ENCODE peak calls at places on chromosome 2, in nine cellular contexts. B is colonic mucosa, T is lung, K is fibroblast of lung, F is astrocyte, H is AG09309, D is GM23338, W is psoas muscle, G is fibroblast of mammary gland. O is an unnamed sample.

GRCh38 chr2:45973426-45973825 is 322.0 kb downstream of the PRKCE start:
- DNase-seq in B (peak), T (no peak), K (no peak), F (no peak), H (no peak), D (no peak), W (no peak), G (no peak), O (no peak)

GRCh38 chr2:140696449-140696848 is 1434.4 kb downstream of the LRP1B start:
- DNase-seq in B (no peak), T (no peak), K (no peak), F (no peak), H (no peak), D (peak), W (no peak), G (no peak), O (peak)

GRCh38 chr2:29687121-29687520 is 234.3 kb downstream of the ALK start:
- DNase-seq in B (no peak), T (no peak), K (no peak), F (no peak), H (no peak), D (no peak), W (no peak), G (no peak), O (no peak)

GRCh38 chr2:6008186-6008585 is 316.0 kb downstream of the SOX11 start:
- DNase-seq in B (no peak), T (no peak), K (no peak), F (no peak), H (no peak), D (no peak), W (no peak), G (no peak), O (no peak)

GRCh38 chr2:147327636-147328035 is 517.2 kb upstream of the ACVR2A start:
- DNase-seq in B (no peak), T (no peak), K (no peak), F (no peak), H (no peak), D (no peak), W (no peak), G (peak), O (no peak)

GRCh38 chr2:48933824-48934223 is 178.3 kb upstream of the LHCGR start:
- DNase-seq in B (no peak), T (no peak), K (no peak), F (no peak), H (no peak), D (no peak), W (no peak), G (no peak), O (no peak)

GRCh38 chr2:1744446-1745170 is at the start of gene PXDN:
- DNase-seq in B (peak), T (peak), K (peak), F (peak), H (no peak), D (peak), W (peak), G (peak), O (peak)

GRCh38 chr2:201913197-201913596 is 106.9 kb downstream of the CDK15 start:
- DNase-seq in B (no peak), T (no peak), K (peak), F (no peak), H (no peak), D (no peak), W (no peak), G (no peak), O (no peak)

GRCh38 chr2:201234167-201235139 is 25.9 kb upstream of the CASP8 start:
- DNase-seq in B (no peak), T (no peak), K (no peak), F (peak), H (no peak), D (no peak), W (no peak), G (no peak), O (no peak)

GRCh38 chr2:62467100-62467474 is 38.9 kb downstream of the TMEM17 start:
- DNase-seq in B (no peak), T (no peak), K (no peak), F (no peak), H (no peak), D (no peak), W (no peak), G (no peak), O (peak)

GRCh38 chr2:197159681-197160211 is 150.8 kb downstream of the ANKRD44 start:
- DNase-seq in B (no peak), T (no peak), K (peak), F (peak), H (no peak), D (no peak), W (no peak), G (peak), O (peak)

GRCh38 chr2:22995576-22995975 is 389.4 kb upstream of the KLHL29 start:
- DNase-seq in B (no peak), T (no peak), K (no peak), F (no peak), H (no peak), D (no peak), W (no peak), G (no peak), O (no peak)

GRCh38 chr2:229133155-229133772 is 137.8 kb downstream of the PID1 start:
- DNase-seq in B (peak), T (no peak), K (peak), F (peak), H (no peak), D (peak), W (no peak), G (peak), O (peak)

GRCh38 chr2:172084734-172085459 is 410 bp upstream of the DLX1 start:
- DNase-seq in B (peak), T (peak), K (peak), F (peak), H (peak), D (peak), W (peak), G (peak), O (peak)

GRCh38 chr2:231926761-231927565 is 767 bp upstream of the NPPC start:
- DNase-seq in B (no peak), T (no peak), K (no peak), F (no peak), H (no peak), D (peak), W (no peak), G (no peak), O (peak)

GRCh38 chr2:214130115-214130514 is 280.7 kb upstream of the VWC2L start:
- DNase-seq in B (no peak), T (no peak), K (no peak), F (no peak), H (no peak), D (no peak), W (no peak), G (no peak), O (no peak)

GRCh38 chr2:7572460-7572859 is 655.2 kb downstream of the RNF144A start:
- DNase-seq in B (no peak), T (no peak), K (no peak), F (no peak), H (no peak), D (peak), W (no peak), G (no peak), O (no peak)

GRCh38 chr2:210544191-210544590 is 12.2 kb upstream of the CPS1 start:
- DNase-seq in B (no peak), T (no peak), K (no peak), F (no peak), H (no peak), D (no peak), W (no peak), G (no peak), O (peak)

GRCh38 chr2:179596018-179596417 is 265.4 kb downstream of the ZNF385B start:
- DNase-seq in B (no peak), T (no peak), K (peak), F (peak), H (peak), D (no peak), W (no peak), G (peak), O (peak)

GRCh38 chr2:111069722-111070121 is 51.0 kb upstream of the BCL2L11 start:
- DNase-seq in B (no peak), T (no peak), K (no peak), F (no peak), H (no peak), D (peak), W (no peak), G (no peak), O (no peak)
- TF ChIP-seq CTCF in B (no peak), T (no peak), K (no peak), F (no peak), H (no peak), D (peak), W (no peak), G (peak), O (peak)

GRCh38 chr2:225937625-225938024 is 538.1 kb downstream of the NYAP2 start:
- DNase-seq in B (no peak), T (no peak), K (peak), F (peak), H (no peak), D (no peak), W (no peak), G (peak), O (peak)

DNA sequence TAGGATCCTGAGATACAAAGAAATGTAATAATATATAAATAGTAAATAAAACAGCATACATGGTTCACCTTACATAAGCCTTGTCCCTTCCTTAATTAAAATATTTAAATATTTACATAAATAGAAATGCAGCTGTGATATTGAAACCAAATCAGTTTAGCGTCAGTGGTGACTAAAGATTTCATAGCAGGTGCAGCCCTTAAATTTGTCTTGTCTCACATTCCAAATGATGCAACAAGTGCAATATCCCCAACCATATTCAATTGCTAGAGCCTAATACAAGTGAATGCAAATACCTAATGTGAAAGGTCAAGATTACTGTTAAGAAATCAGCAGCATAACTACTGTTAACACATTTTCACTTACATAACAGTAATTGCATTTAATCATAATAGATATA is 539.5 kb downstream of the NYAP2 start:
- DNase-seq in B (no peak), T (no peak), K (no peak), F (no peak), H (no peak), D (no peak), W (no peak), G (no peak), O (no peak)
- H3K4me3 ChIP-seq in B (no peak), T (no peak), K (no peak), F (no peak), H (no peak), D (no peak), W (no peak), G (no peak), O (no peak)

GRCh38 chr2:43800894-43801293 is 27.1 kb downstream of the DYNC2LI1 start:
- DNase-seq in B (no peak), T (no peak), K (no peak), F (no peak), H (no peak), D (no peak), W (no peak), G (no peak), O (no peak)

GRCh38 chr2:43802135-43802534 is 28.3 kb downstream of the DYNC2LI1 start:
- DNase-seq in B (no peak), T (no peak), K (no peak), F (no peak), H (no peak), D (peak), W (no peak), G (no peak), O (peak)

GRCh38 chr2:43803113-43803512 is 29.3 kb downstream of the DYNC2LI1 start:
- DNase-seq in B (no peak), T (no peak), K (peak), F (no peak), H (no peak), D (no peak), W (no peak), G (peak), O (peak)

GRCh38 chr2:43796206-43796605 is 22.4 kb downstream of the DYNC2LI1 start:
- DNase-seq in B (no peak), T (no peak), K (no peak), F (no peak), H (no peak), D (no peak), W (no peak), G (no peak), O (no peak)

GRCh38 chr2:43798300-43798699 is 24.5 kb downstream of the DYNC2LI1 start:
- DNase-seq in B (no peak), T (no peak), K (no peak), F (no peak), H (no peak), D (peak), W (no peak), G (no peak), O (no peak)
- TF ChIP-seq CTCF in B (peak), T (no peak), K (no peak), F (no peak), H (no peak), D (peak), W (no peak), G (peak), O (peak)

DNA sequence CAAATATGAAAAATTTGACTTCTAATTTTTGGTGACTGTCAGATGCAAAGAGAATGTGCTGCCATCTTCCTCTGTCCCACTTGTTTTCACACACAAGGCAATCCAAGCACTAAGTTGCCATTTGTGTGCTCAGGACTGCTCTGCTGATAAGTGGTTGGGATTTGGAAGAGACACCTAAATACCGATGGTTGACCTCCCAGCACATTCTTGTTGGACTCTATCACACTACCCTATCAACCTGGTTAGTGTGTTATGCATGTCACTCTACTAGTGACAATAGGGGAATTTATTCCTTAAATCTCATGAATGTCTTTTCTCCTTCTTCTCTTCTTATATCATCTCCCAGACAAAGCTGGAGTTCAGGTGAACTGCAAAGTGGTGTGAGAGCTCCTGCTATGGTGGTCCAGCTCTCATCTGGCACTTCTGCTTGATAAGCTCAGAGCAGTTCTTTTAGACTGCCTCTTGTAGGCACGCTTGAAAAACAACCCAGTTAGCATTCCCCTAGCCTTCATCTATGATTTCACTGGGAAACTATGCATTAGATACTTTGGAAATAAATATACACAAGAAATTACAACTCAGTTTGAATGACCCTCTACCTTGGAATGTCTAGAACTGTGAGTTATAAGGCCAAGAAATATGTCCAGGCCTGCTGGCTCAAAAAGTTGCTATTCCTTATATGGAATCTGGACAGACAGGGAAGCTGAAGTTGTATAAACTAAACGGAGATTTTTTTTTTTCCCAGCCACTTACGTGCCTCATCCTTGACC is 404.8 kb downstream of the MEIS1 start:
- DNase-seq in B (no peak), T (no peak), K (peak), F (peak), H (peak), D (no peak), W (no peak), G (peak), O (peak)
- H3K4me3 ChIP-seq in B (no peak), T (no peak), K (no peak), F (no peak), H (no peak), D (no peak), W (no peak), G (no peak), O (no peak)

DNA sequence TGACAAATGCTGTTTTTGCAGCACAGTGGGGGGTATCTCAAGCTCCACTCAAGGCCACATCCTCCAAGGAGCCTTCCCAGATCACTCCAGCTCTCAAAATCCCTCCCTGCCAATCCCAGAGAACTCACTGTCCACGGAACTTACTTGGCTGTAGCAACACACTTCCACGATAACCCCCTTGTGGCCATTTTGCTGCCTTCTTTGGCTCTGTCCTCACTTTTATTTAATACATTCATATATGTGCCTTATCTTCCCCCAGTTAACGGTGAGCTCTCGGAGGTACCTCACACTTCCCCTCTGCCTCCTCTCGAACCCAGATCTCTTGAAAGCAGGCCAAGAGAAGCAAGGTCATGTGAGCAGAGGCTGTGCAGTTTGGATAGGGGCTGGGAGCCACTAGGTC is 122.3 kb downstream of the TNS1 start:
- DNase-seq in B (no peak), T (no peak), K (no peak), F (no peak), H (no peak), D (no peak), W (no peak), G (no peak), O (no peak)
- TF ChIP-seq CTCF in B (no peak), T (no peak), K (peak), F (no peak), H (peak), D (peak), W (no peak), G (peak), O (no peak)

O was measured in epithelial cell of esophagus.